ENCODE peak calls at places on chromosomes 3 and 15, in four cellular contexts. C is GM23338; S is psoas muscle; E is CD4-positive, alpha-beta memory T cell. I is an unnamed sample. For H3K36me3, the result is how much of the 10 kb centered on the place peaks cover.

GRCh38 chr3:141796436-141797166 is 33.4 kb downstream of the GRK7 start:
- DNase-seq in C (no peak), E (peak), S (no peak), I (no peak)

GRCh38 chr15:42101861-42102260 is 7.5 kb upstream of the PLA2G4D start:
- DNase-seq in S (no peak), E (no peak), C (no peak), I (no peak)

GRCh38 chr15:67839358-67839928 is 402 bp downstream of the RNU6-1 start:
- DNase-seq in S (no peak), C (no peak), E (no peak), I (no peak)

GRCh38 chr15:78909791-78910228 is 35.0 kb downstream of the CTSH start:
- DNase-seq in S (no peak), E (peak), C (peak), I (peak)

GRCh38 chr3:98013428-98014349 is 21.4 kb downstream of the GABRR3 start:
- DNase-seq in E (no peak), C (no peak), S (no peak), I (no peak)

GRCh38 chr15:95875141-95875643 is 455.3 kb upstream of the NR2F2 start:
- DNase-seq in E (peak), C (no peak), S (no peak), I (no peak)

GRCh38 chr15:73838795-73839565 is 34.4 kb upstream of the TBC1D21 start:
- DNase-seq in E (no peak), S (peak), C (no peak), I (no peak)

GRCh38 chr3:29708884-29709283 is 428.0 kb downstream of the RBMS3 start:
- DNase-seq in E (no peak), C (no peak), S (no peak), I (peak)

GRCh38 chr15:38646716-38647115 is 82.1 kb upstream of the RASGRP1 start:
- DNase-seq in E (no peak), S (no peak), C (no peak), I (no peak)

GRCh38 chr15:66670698-66671580 is 31.1 kb upstream of the SMAD6 start:
- DNase-seq in C (peak), S (no peak), E (no peak), I (peak)

GRCh38 chr15:99057020-99057419 is 47.9 kb upstream of the SYNM start:
- DNase-seq in S (no peak), C (peak), E (no peak), I (peak)

GRCh38 chr3:71131893-71132314 is 451.6 kb downstream of the FOXP1 start:
- DNase-seq in C (no peak), E (no peak), S (no peak), I (no peak)

GRCh38 chr3:61612211-61612995 is 51.0 kb downstream of the PTPRG start:
- DNase-seq in C (peak), S (no peak), E (no peak), I (peak)

GRCh38 chr15:80154336-80154735 is 1.5 kb downstream of the FAH start:
- DNase-seq in E (no peak), C (no peak), S (no peak), I (peak)

GRCh38 chr3:183031826-183032225 is 51.5 kb upstream of the DCUN1D1 start:
- DNase-seq in C (no peak), E (no peak), S (no peak), I (no peak)

GRCh38 chr3:48042071-48042760 is 26.0 kb upstream of the MAP4 start:
- DNase-seq in E (no peak), S (no peak), C (no peak), I (no peak)

GRCh38 chr15:78003539-78004008 is 73.9 kb downstream of the TBC1D2B start:
- DNase-seq in S (no peak), C (no peak), E (no peak), I (peak)

GRCh38 chr3:110754207-110754916 is 317.3 kb upstream of the NECTIN3 start:
- DNase-seq in E (no peak), C (no peak), S (no peak), I (peak)

GRCh38 chr3:30858894-30859389 is 35.5 kb downstream of the GADL1 start:
- DNase-seq in S (no peak), E (no peak), C (no peak), I (no peak)

GRCh38 chr3:29514912-29515311 is 234.0 kb downstream of the RBMS3 start:
- DNase-seq in E (no peak), C (no peak), S (no peak), I (no peak)

GRCh38 chr3:29536016-29536736 is 255.3 kb downstream of the RBMS3 start:
- DNase-seq in C (no peak), E (no peak), S (no peak), I (no peak)

GRCh38 chr15:67085818-67086649 is 20.6 kb downstream of the SMAD3 start:
- DNase-seq in C (no peak), S (no peak), E (no peak), I (no peak)

GRCh38 chr3:8653800-8654408 is 9.3 kb upstream of the SSUH2 start:
- DNase-seq in C (no peak), S (no peak), E (no peak), I (no peak)

GRCh38 chr15:73794501-73795133 is 41.5 kb upstream of the INSYN1 start:
- DNase-seq in C (peak), E (no peak), S (no peak), I (no peak)

GRCh38 chr3:100089802-100090668 is 24.3 kb downstream of the FILIP1L start:
- DNase-seq in C (peak), S (peak), E (no peak), I (peak)

GRCh38 chr3:134249935-134250716 is 533 bp downstream of the RYK start:
- DNase-seq in S (peak), E (peak), C (peak), I (peak)

GRCh38 chr3:27726240-27726639 is 4.1 kb upstream of the EOMES start:
- DNase-seq in C (peak), E (no peak), S (no peak), I (no peak)

GRCh38 chr3:172635588-172635987 is 75.3 kb downstream of the NCEH1 start:
- DNase-seq in E (no peak), C (no peak), S (no peak), I (no peak)

GRCh38 chr15:99109555-99110021 is 4.7 kb downstream of the SYNM start:
- DNase-seq in E (no peak), S (no peak), C (no peak), I (no peak)

GRCh38 chr3:133038731-133039398 is 674 bp downstream of the TMEM108 start:
- DNase-seq in S (peak), C (peak), E (no peak), I (peak)

GRCh38 chr3:31770822-31771326 is 210.2 kb downstream of the OSBPL10 start:
- DNase-seq in S (no peak), C (no peak), E (no peak), I (no peak)

GRCh38 chr3:179464296-179465092 is 13.2 kb upstream of the GNB4 start:
- DNase-seq in S (no peak), E (no peak), C (peak), I (peak)

GRCh38 chr3:35522450-35522849 is 116.9 kb upstream of the ARPP21 start:
- DNase-seq in S (no peak), E (no peak), C (no peak), I (no peak)

GRCh38 chr3:129256270-129256669 is 6.9 kb downstream of the COPG1 start:
- DNase-seq in S (no peak), E (no peak), C (no peak), I (no peak)
- H3K36me3 ChIP-seq in S (under half), E (half or more), C (under half), I (under half)

DNA sequence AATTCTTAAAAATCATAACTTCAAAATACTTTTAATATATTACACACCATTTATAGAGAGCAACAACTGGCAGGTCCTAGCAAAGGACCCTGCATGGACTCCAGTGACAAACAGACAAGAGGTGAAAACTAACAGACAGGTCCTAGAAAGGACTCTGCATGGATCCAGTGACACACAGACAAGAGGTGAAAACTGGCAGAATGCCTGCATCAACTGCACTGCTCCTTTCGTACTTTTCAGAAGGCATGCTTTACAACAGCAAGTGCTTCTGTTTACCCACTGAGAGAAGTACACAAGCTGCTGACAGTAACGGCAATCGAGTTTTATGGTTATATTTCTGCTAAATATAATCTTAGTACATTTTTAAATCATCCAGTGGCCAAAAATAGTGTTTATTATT is 24.3 kb upstream of the GP5 start:
- DNase-seq in E (no peak), C (no peak), S (no peak), I (no peak)
- H3K36me3 ChIP-seq in E (under half), C (under half), S (under half), I (under half)

GRCh38 chr3:83065861-83066260 is 1304.4 kb upstream of the GBE1 start:
- DNase-seq in E (no peak), C (no peak), S (no peak), I (no peak)

GRCh38 chr3:83063457-83063856 is 1302.0 kb upstream of the GBE1 start:
- DNase-seq in E (no peak), C (no peak), S (no peak), I (no peak)
- H3K36me3 ChIP-seq in E (under half), C (under half), S (under half), I (under half)

GRCh38 chr3:128066111-128066510 is 13.9 kb downstream of the SEC61A1 start:
- DNase-seq in C (no peak), E (no peak), S (no peak), I (no peak)

GRCh38 chr3:128069271-128069670 is 17.0 kb downstream of the SEC61A1 start:
- DNase-seq in E (no peak), C (no peak), S (no peak), I (no peak)

GRCh38 chr3:128064962-128065361 is 12.7 kb downstream of the SEC61A1 start:
- DNase-seq in E (no peak), C (no peak), S (no peak), I (no peak)

GRCh38 chr3:128068156-128068620 is 16.0 kb downstream of the SEC61A1 start:
- DNase-seq in C (peak), E (peak), S (no peak), I (peak)

GRCh38 chr3:128067481-128067880 is 15.2 kb downstream of the SEC61A1 start:
- DNase-seq in S (no peak), C (no peak), E (no peak), I (no peak)
- H3K36me3 ChIP-seq in S (under half), C (half or more), E (half or more), I (under half)

DNA sequence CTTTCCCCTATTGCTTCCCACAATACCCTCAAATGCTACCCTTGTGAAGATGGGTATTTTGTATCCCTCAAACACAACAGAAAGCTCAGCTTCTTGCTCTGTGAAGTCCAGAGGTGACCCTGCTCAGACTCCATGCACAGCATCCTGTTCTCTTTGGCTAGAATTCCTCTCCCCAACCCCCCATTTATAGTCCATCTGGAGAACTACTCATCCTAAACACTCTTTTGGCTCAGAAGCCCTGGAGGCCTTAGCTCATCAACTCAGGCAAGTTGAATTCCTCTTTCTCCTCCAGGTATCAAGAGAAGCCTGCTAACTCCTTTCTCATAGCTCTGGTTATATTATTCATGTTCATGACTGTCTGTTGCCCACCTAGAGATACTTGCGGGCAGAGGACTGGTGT is 18.3 kb upstream of the GASK1A start:
- DNase-seq in S (no peak), E (no peak), C (no peak), I (no peak)
- H3K36me3 ChIP-seq in S (under half), E (under half), C (under half), I (under half)

DNA sequence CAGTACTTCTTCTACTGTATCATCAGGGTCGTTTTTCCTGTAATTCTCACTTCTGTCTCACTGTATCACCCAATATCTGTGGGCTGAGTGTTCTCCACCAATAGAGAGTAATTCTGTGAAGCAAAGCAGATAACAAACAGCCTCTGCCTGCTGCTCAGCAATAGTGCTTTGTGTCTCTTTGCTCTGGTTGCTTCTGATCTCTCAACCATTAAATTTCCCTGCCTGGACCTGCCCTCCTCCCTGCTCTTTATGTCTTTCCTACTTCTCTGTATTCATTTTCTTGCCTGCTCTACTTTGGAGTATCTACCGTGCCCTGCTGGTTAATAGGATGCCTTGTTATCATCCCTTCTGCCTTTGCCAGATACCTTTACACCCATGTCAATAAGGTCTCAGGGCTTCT is 102.9 kb upstream of the CGNL1 start:
- DNase-seq in E (no peak), C (no peak), S (no peak), I (no peak)
- H3K36me3 ChIP-seq in E (under half), C (under half), S (under half), I (under half)

GRCh38 chr15:64490598-64491259 is 30.4 kb downstream of the ZNF609 start:
- DNase-seq in C (no peak), S (no peak), E (no peak), I (no peak)

GRCh38 chr15:64483749-64484148 is 23.4 kb downstream of the ZNF609 start:
- DNase-seq in C (no peak), S (no peak), E (no peak), I (no peak)

GRCh38 chr15:64485796-64486195 is 25.4 kb downstream of the ZNF609 start:
- DNase-seq in S (no peak), E (no peak), C (no peak), I (no peak)
- H3K36me3 ChIP-seq in S (under half), E (under half), C (under half), I (under half)

I was measured in neural progenitor cell.